ENCODE peak calls at places on chromosomes 13 and 19, in seven cellular contexts. One of them, this sample, is unnamed.

GRCh38 chr13:112638919-112639318 is 50.9 kb upstream of the ATP11A start:
- DNase-seq in neural crest cell: no peak
- DNase-seq in AG09319: no peak
- DNase-seq in thoracic aorta: no peak
- DNase-seq in MCF 10A: no peak
- DNase-seq in stomach: no peak
- DNase-seq in epithelial cell of proximal tubule: no peak
- DNase-seq in this sample: no peak

GRCh38 chr19:10946964-10947657 is 13.7 kb upstream of the SMARCA4 start:
- DNase-seq in neural crest cell: no peak
- DNase-seq in AG09319: no peak
- DNase-seq in thoracic aorta: no peak
- DNase-seq in MCF 10A: peak; percentile 47
- DNase-seq in stomach: no peak
- DNase-seq in epithelial cell of proximal tubule: peak; percentile 76
- DNase-seq in this sample: peak; percentile 76

GRCh38 chr19:40744554-40745401 is 5.5 kb downstream of the ACTMAP start:
- DNase-seq in neural crest cell: no peak
- DNase-seq in AG09319: no peak
- DNase-seq in thoracic aorta: no peak
- DNase-seq in MCF 10A: no peak
- DNase-seq in stomach: no peak
- DNase-seq in epithelial cell of proximal tubule: no peak
- DNase-seq in this sample: peak; percentile 53

GRCh38 chr13:30618186-30618937 is 642 bp downstream of the USPL1 start:
- DNase-seq in neural crest cell: no peak
- DNase-seq in AG09319: no peak
- DNase-seq in thoracic aorta: no peak
- DNase-seq in MCF 10A: no peak
- DNase-seq in stomach: peak; percentile 27
- DNase-seq in epithelial cell of proximal tubule: no peak
- DNase-seq in this sample: peak; percentile 21

GRCh38 chr19:30423481-30423880 is 51.3 kb downstream of the ZNF536 start:
- DNase-seq in neural crest cell: no peak
- DNase-seq in AG09319: no peak
- DNase-seq in thoracic aorta: no peak
- DNase-seq in MCF 10A: no peak
- DNase-seq in stomach: no peak
- DNase-seq in epithelial cell of proximal tubule: no peak
- DNase-seq in this sample: no peak

GRCh38 chr19:48741222-48741999 is 1.0 kb upstream of the RASIP1 start:
- DNase-seq in neural crest cell: no peak
- DNase-seq in AG09319: no peak
- DNase-seq in thoracic aorta: no peak
- DNase-seq in MCF 10A: peak; percentile 51
- DNase-seq in stomach: peak; percentile 66
- DNase-seq in epithelial cell of proximal tubule: no peak
- DNase-seq in this sample: no peak

GRCh38 chr19:30666301-30666803 is 294.2 kb downstream of the ZNF536 start:
- DNase-seq in neural crest cell: peak; percentile 78
- DNase-seq in AG09319: no peak
- DNase-seq in thoracic aorta: no peak
- DNase-seq in MCF 10A: peak; percentile 44
- DNase-seq in stomach: peak; percentile 47
- DNase-seq in epithelial cell of proximal tubule: no peak
- DNase-seq in this sample: peak; percentile 49

GRCh38 chr13:76027131-76027530 is 391.0 kb downstream of the LMO7 start:
- DNase-seq in neural crest cell: no peak
- DNase-seq in AG09319: no peak
- DNase-seq in thoracic aorta: no peak
- DNase-seq in MCF 10A: no peak
- DNase-seq in stomach: no peak
- DNase-seq in epithelial cell of proximal tubule: no peak
- DNase-seq in this sample: no peak

GRCh38 chr13:57739791-57740190 is 108.2 kb downstream of the PCDH17 start:
- DNase-seq in neural crest cell: no peak
- DNase-seq in AG09319: no peak
- DNase-seq in thoracic aorta: no peak
- DNase-seq in MCF 10A: peak; percentile 33
- DNase-seq in stomach: no peak
- DNase-seq in epithelial cell of proximal tubule: no peak
- DNase-seq in this sample: no peak

GRCh38 chr13:77416666-77417212 is 89.8 kb upstream of the MYCBP2 start:
- DNase-seq in neural crest cell: no peak
- DNase-seq in AG09319: no peak
- DNase-seq in thoracic aorta: no peak
- DNase-seq in MCF 10A: no peak
- DNase-seq in stomach: no peak
- DNase-seq in epithelial cell of proximal tubule: no peak
- DNase-seq in this sample: no peak

GRCh38 chr19:40315812-40316475 is 30.8 kb upstream of the AKT2 start:
- DNase-seq in neural crest cell: no peak
- DNase-seq in AG09319: no peak
- DNase-seq in thoracic aorta: no peak
- DNase-seq in MCF 10A: no peak
- DNase-seq in stomach: no peak
- DNase-seq in epithelial cell of proximal tubule: no peak
- DNase-seq in this sample: no peak

GRCh38 chr13:102897371-102898138 is 51.7 kb downstream of the ERCC5 start:
- DNase-seq in neural crest cell: no peak
- DNase-seq in AG09319: no peak
- DNase-seq in thoracic aorta: no peak
- DNase-seq in MCF 10A: no peak
- DNase-seq in stomach: no peak
- DNase-seq in epithelial cell of proximal tubule: no peak
- DNase-seq in this sample: no peak

GRCh38 chr13:66675620-66676019 is 554.5 kb downstream of the PCDH9 start:
- DNase-seq in neural crest cell: no peak
- DNase-seq in AG09319: no peak
- DNase-seq in thoracic aorta: no peak
- DNase-seq in MCF 10A: peak; percentile 49
- DNase-seq in stomach: no peak
- DNase-seq in epithelial cell of proximal tubule: no peak
- DNase-seq in this sample: peak; percentile 57

DNA sequence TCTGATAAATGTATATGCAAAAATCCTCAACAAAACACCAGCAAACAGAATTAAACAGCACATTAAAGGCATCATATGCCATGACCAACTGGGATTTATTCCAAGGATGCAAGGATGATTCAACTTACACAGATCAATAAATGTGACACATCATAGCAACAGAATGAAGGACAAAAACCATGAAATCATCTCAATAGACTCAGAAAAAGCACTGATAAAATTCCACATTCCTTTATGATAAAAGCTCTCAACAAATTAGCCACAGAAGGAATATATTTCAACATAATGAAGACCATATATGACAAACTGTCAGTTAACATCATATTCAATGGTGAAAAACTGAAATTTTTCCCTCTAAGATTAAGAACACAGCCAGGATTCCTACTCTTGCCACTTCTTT is 691.6 kb downstream of the DIAPH3 start:
- DNase-seq in neural crest cell: no peak
- DNase-seq in AG09319: no peak
- DNase-seq in thoracic aorta: no peak
- DNase-seq in MCF 10A: no peak
- DNase-seq in stomach: no peak
- DNase-seq in epithelial cell of proximal tubule: no peak
- DNase-seq in this sample: no peak
- TF ChIP-seq CTCF in neural crest cell: no peak
- TF ChIP-seq CTCF in AG09319: no peak
- TF ChIP-seq CTCF in thoracic aorta: no peak
- TF ChIP-seq CTCF in MCF 10A: no peak
- TF ChIP-seq CTCF in stomach: no peak
- TF ChIP-seq CTCF in epithelial cell of proximal tubule: no peak
- TF ChIP-seq CTCF in this sample: no peak

GRCh38 chr19:33194527-33194883 is 375 bp downstream of the LRP3 start:
- DNase-seq in neural crest cell: no peak
- DNase-seq in AG09319: no peak
- DNase-seq in thoracic aorta: no peak
- DNase-seq in MCF 10A: no peak
- DNase-seq in stomach: no peak
- DNase-seq in epithelial cell of proximal tubule: no peak
- DNase-seq in this sample: no peak

GRCh38 chr19:33191501-33191900 is 2.6 kb upstream of the LRP3 start:
- DNase-seq in neural crest cell: no peak
- DNase-seq in AG09319: no peak
- DNase-seq in thoracic aorta: no peak
- DNase-seq in MCF 10A: no peak
- DNase-seq in stomach: no peak
- DNase-seq in epithelial cell of proximal tubule: no peak
- DNase-seq in this sample: no peak

GRCh38 chr19:33193269-33193863 is 764 bp upstream of the LRP3 start:
- DNase-seq in neural crest cell: no peak
- DNase-seq in AG09319: no peak
- DNase-seq in thoracic aorta: no peak
- DNase-seq in MCF 10A: no peak
- DNase-seq in stomach: no peak
- DNase-seq in epithelial cell of proximal tubule: no peak
- DNase-seq in this sample: no peak

GRCh38 chr19:33193864-33194362 is at the start of gene LRP3:
- DNase-seq in neural crest cell: peak; percentile 43
- DNase-seq in AG09319: no peak
- DNase-seq in thoracic aorta: no peak
- DNase-seq in MCF 10A: no peak
- DNase-seq in stomach: peak; percentile 52
- DNase-seq in epithelial cell of proximal tubule: no peak
- DNase-seq in this sample: peak; percentile 26

GRCh38 chr19:33192010-33192409 is 2.1 kb upstream of the LRP3 start:
- DNase-seq in neural crest cell: no peak
- DNase-seq in AG09319: no peak
- DNase-seq in thoracic aorta: no peak
- DNase-seq in MCF 10A: no peak
- DNase-seq in stomach: no peak
- DNase-seq in epithelial cell of proximal tubule: no peak
- DNase-seq in this sample: no peak
- TF ChIP-seq CTCF in neural crest cell: peak; percentile 37
- TF ChIP-seq CTCF in AG09319: peak; percentile 6
- TF ChIP-seq CTCF in thoracic aorta: no peak
- TF ChIP-seq CTCF in MCF 10A: no peak
- TF ChIP-seq CTCF in stomach: no peak
- TF ChIP-seq CTCF in epithelial cell of proximal tubule: peak; percentile 36
- TF ChIP-seq CTCF in this sample: peak; percentile 42

GRCh38 chr13:51767100-51767499 is 36.9 kb downstream of the DHRS12 start:
- DNase-seq in neural crest cell: no peak
- DNase-seq in AG09319: no peak
- DNase-seq in thoracic aorta: no peak
- DNase-seq in MCF 10A: no peak
- DNase-seq in stomach: no peak
- DNase-seq in epithelial cell of proximal tubule: no peak
- DNase-seq in this sample: no peak
- TF ChIP-seq CTCF in neural crest cell: no peak
- TF ChIP-seq CTCF in AG09319: no peak
- TF ChIP-seq CTCF in thoracic aorta: no peak
- TF ChIP-seq CTCF in MCF 10A: no peak
- TF ChIP-seq CTCF in stomach: no peak
- TF ChIP-seq CTCF in epithelial cell of proximal tubule: peak; percentile 9
- TF ChIP-seq CTCF in this sample: peak; percentile 34

DNA sequence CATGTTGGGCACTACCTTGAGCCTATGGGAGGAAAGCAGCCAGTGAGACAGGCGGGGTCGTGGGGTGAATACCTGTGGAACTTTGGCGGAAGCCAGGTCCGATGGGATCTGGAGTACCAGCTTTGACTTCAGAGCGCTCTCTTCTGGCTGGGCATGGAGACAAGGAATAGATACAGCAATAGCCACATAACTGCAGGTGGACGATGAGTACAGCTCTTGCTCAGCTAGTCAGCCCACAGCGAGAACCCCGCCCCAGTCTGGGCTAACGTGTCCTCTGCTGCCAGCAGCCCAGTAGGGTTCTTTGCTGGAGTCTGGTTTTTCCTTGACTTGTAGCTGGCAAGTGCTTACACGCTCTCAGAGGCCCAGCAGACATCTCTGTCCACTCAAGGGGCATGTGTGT is 83.4 kb downstream of the SIPA1L3 start:
- DNase-seq in neural crest cell: no peak
- DNase-seq in AG09319: no peak
- DNase-seq in thoracic aorta: no peak
- DNase-seq in MCF 10A: peak; percentile 81
- DNase-seq in stomach: no peak
- DNase-seq in epithelial cell of proximal tubule: no peak
- DNase-seq in this sample: peak; percentile 28
- TF ChIP-seq CTCF in neural crest cell: no peak
- TF ChIP-seq CTCF in AG09319: no peak
- TF ChIP-seq CTCF in thoracic aorta: no peak
- TF ChIP-seq CTCF in MCF 10A: peak; percentile 12
- TF ChIP-seq CTCF in stomach: no peak
- TF ChIP-seq CTCF in epithelial cell of proximal tubule: no peak
- TF ChIP-seq CTCF in this sample: no peak

GRCh38 chr19:4534836-4535658 is at the start of gene PLIN5:
- DNase-seq in neural crest cell: peak; percentile 83
- DNase-seq in AG09319: no peak
- DNase-seq in thoracic aorta: no peak
- DNase-seq in MCF 10A: peak; percentile 32
- DNase-seq in stomach: peak; percentile 96
- DNase-seq in epithelial cell of proximal tubule: no peak
- DNase-seq in this sample: peak; percentile 65
- TF ChIP-seq CTCF in neural crest cell: no peak
- TF ChIP-seq CTCF in AG09319: no peak
- TF ChIP-seq CTCF in thoracic aorta: no peak
- TF ChIP-seq CTCF in MCF 10A: no peak
- TF ChIP-seq CTCF in stomach: no peak
- TF ChIP-seq CTCF in epithelial cell of proximal tubule: peak; percentile 11
- TF ChIP-seq CTCF in this sample: no peak

GRCh38 chr13:98368019-98368418 is 190.9 kb upstream of the RNF113B start:
- DNase-seq in neural crest cell: no peak
- DNase-seq in AG09319: peak; percentile 63
- DNase-seq in thoracic aorta: no peak
- DNase-seq in MCF 10A: no peak
- DNase-seq in stomach: no peak
- DNase-seq in epithelial cell of proximal tubule: peak; percentile 58
- DNase-seq in this sample: peak; percentile 70
- TF ChIP-seq CTCF in neural crest cell: no peak
- TF ChIP-seq CTCF in AG09319: no peak
- TF ChIP-seq CTCF in thoracic aorta: no peak
- TF ChIP-seq CTCF in MCF 10A: no peak
- TF ChIP-seq CTCF in stomach: no peak
- TF ChIP-seq CTCF in epithelial cell of proximal tubule: no peak
- TF ChIP-seq CTCF in this sample: no peak

GRCh38 chr19:27776524-27776923 is 1436.4 kb downstream of the UQCRFS1 start:
- DNase-seq in neural crest cell: no peak
- DNase-seq in AG09319: no peak
- DNase-seq in thoracic aorta: no peak
- DNase-seq in MCF 10A: no peak
- DNase-seq in stomach: no peak
- DNase-seq in epithelial cell of proximal tubule: no peak
- DNase-seq in this sample: peak; percentile 2
- TF ChIP-seq CTCF in neural crest cell: no peak
- TF ChIP-seq CTCF in AG09319: no peak
- TF ChIP-seq CTCF in thoracic aorta: no peak
- TF ChIP-seq CTCF in MCF 10A: no peak
- TF ChIP-seq CTCF in stomach: no peak
- TF ChIP-seq CTCF in epithelial cell of proximal tubule: no peak
- TF ChIP-seq CTCF in this sample: no peak

DNA sequence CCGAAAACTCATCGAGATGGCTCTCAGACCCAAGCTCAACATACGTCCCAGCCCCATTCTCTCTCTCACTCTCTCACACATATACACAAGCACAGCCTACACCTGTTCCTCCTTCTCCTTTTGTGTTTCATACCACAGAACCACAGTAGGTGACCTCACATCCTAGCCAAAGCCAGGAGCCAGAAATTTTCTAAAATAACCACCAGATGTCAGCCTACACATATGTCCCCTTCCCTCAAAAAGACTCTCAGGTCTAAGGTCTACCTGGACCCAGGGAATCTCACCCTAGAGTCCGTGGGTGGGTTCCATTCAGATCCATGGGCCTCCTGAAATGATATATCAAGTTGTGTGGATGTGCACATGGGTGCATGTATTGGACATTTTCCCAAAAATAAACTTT is 104.2 kb upstream of the IPO5 start:
- DNase-seq in neural crest cell: no peak
- DNase-seq in AG09319: no peak
- DNase-seq in thoracic aorta: no peak
- DNase-seq in MCF 10A: peak; percentile 45
- DNase-seq in stomach: no peak
- DNase-seq in epithelial cell of proximal tubule: peak; percentile 13
- DNase-seq in this sample: peak; percentile 63
- TF ChIP-seq CTCF in neural crest cell: peak; percentile 55
- TF ChIP-seq CTCF in AG09319: peak; percentile 36
- TF ChIP-seq CTCF in thoracic aorta: no peak
- TF ChIP-seq CTCF in MCF 10A: peak; percentile 50
- TF ChIP-seq CTCF in stomach: no peak
- TF ChIP-seq CTCF in epithelial cell of proximal tubule: peak; percentile 65
- TF ChIP-seq CTCF in this sample: peak; percentile 66